ENCODE peak calls at places on chromosomes 2 and 18, in eight cellular contexts. One of them, this sample, is unnamed. For H3K4me1, the result is how much of the 10 kb centered on the place peaks cover.

GRCh38 chr2:191105082-191105481 is 45.7 kb downstream of the STAT4 start:
- DNase-seq in Peyer's patch: no peak
- DNase-seq in mesendoderm: peak
- DNase-seq in aorta: no peak
- DNase-seq in GM23248: peak
- DNase-seq in neuronal stem cell: no peak
- DNase-seq in small intestine: no peak
- DNase-seq in left ventricle myocardium inferior: no peak
- DNase-seq in this sample: no peak

GRCh38 chr2:66443977-66444855 is 9.3 kb downstream of the MEIS1 start:
- DNase-seq in left ventricle myocardium inferior: no peak
- DNase-seq in Peyer's patch: no peak
- DNase-seq in neuronal stem cell: no peak
- DNase-seq in mesendoderm: peak
- DNase-seq in aorta: peak
- DNase-seq in GM23248: peak
- DNase-seq in small intestine: no peak
- DNase-seq in this sample: no peak

GRCh38 chr2:113406114-113406513 is 31.4 kb upstream of the ZNG1B start:
- DNase-seq in small intestine: no peak
- DNase-seq in left ventricle myocardium inferior: no peak
- DNase-seq in Peyer's patch: peak
- DNase-seq in GM23248: no peak
- DNase-seq in mesendoderm: peak
- DNase-seq in neuronal stem cell: no peak
- DNase-seq in aorta: no peak
- DNase-seq in this sample: no peak

GRCh38 chr2:199680482-199680881 is 170.5 kb downstream of the FTCDNL1 start:
- DNase-seq in GM23248: peak
- DNase-seq in neuronal stem cell: no peak
- DNase-seq in mesendoderm: no peak
- DNase-seq in Peyer's patch: no peak
- DNase-seq in aorta: no peak
- DNase-seq in left ventricle myocardium inferior: no peak
- DNase-seq in small intestine: no peak
- DNase-seq in this sample: no peak

GRCh38 chr2:120175000-120175581 is 48.1 kb downstream of the TMEM185B start:
- DNase-seq in aorta: no peak
- DNase-seq in left ventricle myocardium inferior: no peak
- DNase-seq in mesendoderm: peak
- DNase-seq in neuronal stem cell: peak
- DNase-seq in Peyer's patch: no peak
- DNase-seq in small intestine: peak
- DNase-seq in GM23248: peak
- DNase-seq in this sample: no peak

GRCh38 chr2:67346718-67347407 is 50.3 kb upstream of the ETAA1 start:
- DNase-seq in aorta: no peak
- DNase-seq in Peyer's patch: no peak
- DNase-seq in mesendoderm: no peak
- DNase-seq in small intestine: no peak
- DNase-seq in GM23248: peak
- DNase-seq in neuronal stem cell: no peak
- DNase-seq in left ventricle myocardium inferior: no peak
- DNase-seq in this sample: no peak

GRCh38 chr2:60861736-60862135 is 19.6 kb upstream of the REL start:
- DNase-seq in small intestine: no peak
- DNase-seq in GM23248: peak
- DNase-seq in neuronal stem cell: no peak
- DNase-seq in mesendoderm: no peak
- DNase-seq in aorta: no peak
- DNase-seq in left ventricle myocardium inferior: no peak
- DNase-seq in Peyer's patch: no peak
- DNase-seq in this sample: no peak

GRCh38 chr2:168350380-168350779 is 103.0 kb upstream of the STK39 start:
- DNase-seq in mesendoderm: no peak
- DNase-seq in small intestine: peak
- DNase-seq in Peyer's patch: no peak
- DNase-seq in left ventricle myocardium inferior: no peak
- DNase-seq in GM23248: no peak
- DNase-seq in neuronal stem cell: no peak
- DNase-seq in aorta: no peak
- DNase-seq in this sample: no peak

GRCh38 chr2:74226648-74227213 is 28.3 kb downstream of the MTHFD2 start:
- DNase-seq in GM23248: peak
- DNase-seq in mesendoderm: no peak
- DNase-seq in Peyer's patch: no peak
- DNase-seq in neuronal stem cell: no peak
- DNase-seq in left ventricle myocardium inferior: peak
- DNase-seq in small intestine: peak
- DNase-seq in aorta: peak
- DNase-seq in this sample: no peak

GRCh38 chr2:169415233-169415748 is 53.0 kb upstream of the LRP2 start:
- DNase-seq in small intestine: no peak
- DNase-seq in Peyer's patch: no peak
- DNase-seq in mesendoderm: no peak
- DNase-seq in GM23248: no peak
- DNase-seq in left ventricle myocardium inferior: no peak
- DNase-seq in aorta: no peak
- DNase-seq in neuronal stem cell: no peak
- DNase-seq in this sample: no peak

GRCh38 chr2:19205983-19206533 is 152.4 kb downstream of the OSR1 start:
- DNase-seq in GM23248: peak
- DNase-seq in mesendoderm: no peak
- DNase-seq in left ventricle myocardium inferior: no peak
- DNase-seq in aorta: no peak
- DNase-seq in neuronal stem cell: no peak
- DNase-seq in Peyer's patch: no peak
- DNase-seq in small intestine: no peak
- DNase-seq in this sample: no peak

GRCh38 chr2:101111917-101112771 is 39.0 kb downstream of the TBC1D8 start:
- DNase-seq in small intestine: no peak
- DNase-seq in left ventricle myocardium inferior: peak
- DNase-seq in neuronal stem cell: no peak
- DNase-seq in Peyer's patch: no peak
- DNase-seq in GM23248: peak
- DNase-seq in mesendoderm: no peak
- DNase-seq in aorta: no peak
- DNase-seq in this sample: no peak

GRCh38 chr18:49456794-49457193 is 3.7 kb downstream of the DYM start:
- DNase-seq in mesendoderm: peak
- DNase-seq in aorta: no peak
- DNase-seq in neuronal stem cell: no peak
- DNase-seq in GM23248: peak
- DNase-seq in Peyer's patch: no peak
- DNase-seq in left ventricle myocardium inferior: no peak
- DNase-seq in small intestine: peak
- DNase-seq in this sample: no peak

GRCh38 chr18:49628993-49629795 is 67.3 kb downstream of the LIPG start:
- DNase-seq in mesendoderm: no peak
- DNase-seq in left ventricle myocardium inferior: peak
- DNase-seq in neuronal stem cell: no peak
- DNase-seq in GM23248: no peak
- DNase-seq in small intestine: peak
- DNase-seq in Peyer's patch: no peak
- DNase-seq in aorta: peak
- DNase-seq in this sample: peak

GRCh38 chr18:21359746-21360145 is 117.7 kb downstream of the GREB1L start:
- DNase-seq in Peyer's patch: no peak
- DNase-seq in left ventricle myocardium inferior: no peak
- DNase-seq in mesendoderm: no peak
- DNase-seq in aorta: no peak
- DNase-seq in neuronal stem cell: no peak
- DNase-seq in GM23248: peak
- DNase-seq in small intestine: no peak
- DNase-seq in this sample: no peak

GRCh38 chr2:217714268-217714643 is 288.5 kb downstream of the TNS1 start:
- DNase-seq in left ventricle myocardium inferior: peak
- DNase-seq in mesendoderm: peak
- DNase-seq in neuronal stem cell: peak
- DNase-seq in Peyer's patch: no peak
- DNase-seq in GM23248: peak
- DNase-seq in aorta: peak
- DNase-seq in small intestine: no peak
- DNase-seq in this sample: no peak

GRCh38 chr18:59311631-59312030 is 6.8 kb downstream of the CPLX4 start:
- DNase-seq in neuronal stem cell: no peak
- DNase-seq in small intestine: no peak
- DNase-seq in Peyer's patch: no peak
- DNase-seq in left ventricle myocardium inferior: no peak
- DNase-seq in aorta: no peak
- DNase-seq in mesendoderm: peak
- DNase-seq in GM23248: peak
- DNase-seq in this sample: no peak

GRCh38 chr2:47401789-47402554 is 984 bp upstream of the MSH2 start:
- DNase-seq in mesendoderm: peak
- DNase-seq in small intestine: no peak
- DNase-seq in neuronal stem cell: no peak
- DNase-seq in left ventricle myocardium inferior: no peak
- DNase-seq in Peyer's patch: no peak
- DNase-seq in aorta: no peak
- DNase-seq in GM23248: peak
- DNase-seq in this sample: no peak

GRCh38 chr2:74502720-74503505 is 3.5 kb upstream of the LBX2 start:
- DNase-seq in Peyer's patch: peak
- DNase-seq in left ventricle myocardium inferior: peak
- DNase-seq in small intestine: peak
- DNase-seq in neuronal stem cell: no peak
- DNase-seq in mesendoderm: peak
- DNase-seq in GM23248: peak
- DNase-seq in aorta: peak
- DNase-seq in this sample: peak

DNA sequence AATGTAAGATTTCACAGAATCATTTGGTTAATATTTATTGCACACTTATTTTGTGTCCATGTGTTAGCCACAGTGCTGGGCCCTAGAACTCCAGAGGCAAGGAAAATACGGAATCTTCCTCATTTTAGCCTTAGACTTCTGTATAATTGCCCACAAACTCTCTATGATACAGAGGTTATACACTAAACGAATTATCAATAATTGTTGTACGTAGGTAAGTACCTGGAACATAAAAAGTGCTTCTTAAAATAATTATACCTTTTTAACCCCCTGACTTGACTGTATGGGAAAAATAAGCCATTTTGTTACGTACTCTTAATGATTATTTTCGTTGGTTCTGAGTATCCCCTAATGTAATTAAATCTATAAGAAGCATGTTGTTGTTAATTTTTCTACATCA is 119.4 kb downstream of the ARHGAP15 start:
- DNase-seq in left ventricle myocardium inferior: no peak
- DNase-seq in mesendoderm: no peak
- DNase-seq in GM23248: no peak
- DNase-seq in aorta: no peak
- DNase-seq in Peyer's patch: no peak
- DNase-seq in small intestine: no peak
- DNase-seq in neuronal stem cell: no peak
- DNase-seq in this sample: no peak
- H3K4me1 ChIP-seq in left ventricle myocardium inferior: under half
- H3K4me1 ChIP-seq in mesendoderm: under half
- H3K4me1 ChIP-seq in GM23248: under half
- H3K4me1 ChIP-seq in aorta: under half
- H3K4me1 ChIP-seq in Peyer's patch: under half
- H3K4me1 ChIP-seq in small intestine: under half
- H3K4me1 ChIP-seq in neuronal stem cell: under half
- H3K4me1 ChIP-seq in this sample: under half

DNA sequence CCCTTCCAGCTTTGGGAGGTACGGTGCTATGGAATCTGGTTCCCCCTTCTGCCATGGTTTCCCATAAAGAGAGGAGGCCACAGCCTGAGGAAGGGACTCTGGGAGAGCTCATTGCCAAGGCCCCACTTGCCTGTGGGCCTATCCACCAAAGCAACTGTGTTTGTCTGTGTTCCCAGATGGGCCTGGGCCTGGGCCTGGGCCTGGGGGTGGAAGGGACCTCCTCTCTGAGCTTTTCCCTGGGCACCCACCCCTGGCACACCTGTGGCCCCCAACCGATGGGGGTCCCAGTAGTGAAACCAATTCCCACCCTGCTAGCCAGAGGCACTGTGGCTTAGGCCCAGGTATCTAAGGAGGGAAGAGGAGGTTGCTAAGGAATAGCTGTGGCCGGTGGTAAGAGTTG is 4.8 kb upstream of the DUSP2 start:
- DNase-seq in small intestine: no peak
- DNase-seq in neuronal stem cell: no peak
- DNase-seq in left ventricle myocardium inferior: no peak
- DNase-seq in aorta: peak
- DNase-seq in GM23248: no peak
- DNase-seq in mesendoderm: no peak
- DNase-seq in Peyer's patch: no peak
- DNase-seq in this sample: peak
- H3K4me1 ChIP-seq in small intestine: under half
- H3K4me1 ChIP-seq in neuronal stem cell: under half
- H3K4me1 ChIP-seq in left ventricle myocardium inferior: under half
- H3K4me1 ChIP-seq in aorta: under half
- H3K4me1 ChIP-seq in GM23248: under half
- H3K4me1 ChIP-seq in mesendoderm: under half
- H3K4me1 ChIP-seq in Peyer's patch: under half
- H3K4me1 ChIP-seq in this sample: under half

DNA sequence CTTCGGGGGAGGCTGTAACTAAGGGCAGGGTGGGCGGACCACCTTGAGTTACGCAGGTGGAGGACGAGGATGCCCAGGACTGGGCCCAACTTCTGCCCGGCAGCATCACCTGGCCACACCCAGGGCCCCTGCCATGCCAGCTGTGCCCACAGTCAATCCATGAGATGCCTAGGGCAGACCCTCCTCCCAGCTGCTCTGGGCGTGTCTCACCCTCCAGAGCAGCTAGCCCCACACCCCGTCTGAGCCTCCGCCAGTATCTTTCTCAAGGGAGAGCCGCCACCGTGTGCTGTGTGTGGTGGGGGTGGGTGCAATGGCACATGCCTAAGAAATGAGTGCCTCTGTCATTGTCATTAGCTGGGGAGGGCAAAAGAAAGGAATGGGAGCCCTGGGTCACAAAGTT is 18.0 kb downstream of the HS6ST1 start:
- DNase-seq in GM23248: no peak
- DNase-seq in Peyer's patch: no peak
- DNase-seq in aorta: no peak
- DNase-seq in neuronal stem cell: no peak
- DNase-seq in left ventricle myocardium inferior: no peak
- DNase-seq in mesendoderm: no peak
- DNase-seq in small intestine: no peak
- DNase-seq in this sample: no peak
- H3K4me1 ChIP-seq in GM23248: under half
- H3K4me1 ChIP-seq in Peyer's patch: under half
- H3K4me1 ChIP-seq in aorta: under half
- H3K4me1 ChIP-seq in neuronal stem cell: under half
- H3K4me1 ChIP-seq in left ventricle myocardium inferior: under half
- H3K4me1 ChIP-seq in mesendoderm: under half
- H3K4me1 ChIP-seq in small intestine: under half
- H3K4me1 ChIP-seq in this sample: half or more

DNA sequence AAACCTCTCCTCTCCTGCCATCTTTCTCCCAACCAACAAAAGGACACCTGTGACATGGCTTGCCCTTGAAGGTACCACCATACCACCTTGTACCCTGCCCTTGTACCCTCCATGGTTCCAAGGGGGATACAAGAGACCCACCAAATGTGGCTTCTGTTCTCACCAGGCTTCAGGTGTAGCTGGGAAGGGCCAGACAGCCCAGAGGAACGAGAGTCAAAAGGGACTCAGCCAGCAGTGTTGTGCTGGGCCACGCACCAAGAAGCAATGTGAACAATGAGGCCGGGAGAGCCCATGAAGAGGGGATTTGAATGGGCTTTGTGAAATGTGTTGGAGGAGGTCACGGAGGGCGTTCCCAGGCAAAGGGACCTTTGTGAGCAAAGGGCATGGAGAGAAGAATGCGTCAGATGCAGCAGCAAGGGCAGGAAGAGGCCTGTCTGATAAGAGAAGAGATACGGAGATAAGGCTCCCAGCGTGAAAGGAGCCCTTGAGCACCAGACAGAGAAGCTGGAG is 48.6 kb downstream of the PLB1 start:
- DNase-seq in GM23248: no peak
- DNase-seq in small intestine: peak
- DNase-seq in left ventricle myocardium inferior: no peak
- DNase-seq in aorta: no peak
- DNase-seq in mesendoderm: peak
- DNase-seq in Peyer's patch: no peak
- DNase-seq in neuronal stem cell: peak
- DNase-seq in this sample: no peak
- H3K4me1 ChIP-seq in GM23248: under half
- H3K4me1 ChIP-seq in small intestine: under half
- H3K4me1 ChIP-seq in left ventricle myocardium inferior: under half
- H3K4me1 ChIP-seq in aorta: under half
- H3K4me1 ChIP-seq in mesendoderm: under half
- H3K4me1 ChIP-seq in Peyer's patch: under half
- H3K4me1 ChIP-seq in neuronal stem cell: under half
- H3K4me1 ChIP-seq in this sample: under half

This sample was measured in suprapubic skin.